ENCODE peak calls at places on chromosomes 7 and 10, in four cellular contexts. W, Y, R and N are unnamed samples.

GRCh38 chr10:90975096-90975495 is 54.2 kb upstream of the ANKRD1 start:
- DNase-seq in W (no peak), Y (no peak), R (no peak), N (no peak)

GRCh38 chr10:30929901-30930520 is 101.7 kb downstream of the ZNF438 start:
- DNase-seq in W (no peak), Y (no peak), R (no peak), N (no peak)

GRCh38 chr7:117993377-117994003 is 120.2 kb upstream of the CTTNBP2 start:
- DNase-seq in W (peak; percentile 46), Y (peak; percentile 31), R (peak; percentile 38), N (peak; percentile 33)

GRCh38 chr7:22371878-22372277 is 14.9 kb upstream of the RAPGEF5 start:
- DNase-seq in W (no peak), Y (no peak), R (no peak), N (no peak)

GRCh38 chr7:28106316-28106957 is 74.2 kb downstream of the JAZF1 start:
- DNase-seq in W (no peak), Y (peak; percentile 65), R (no peak), N (peak; percentile 56)

GRCh38 chr10:29807407-29807806 is 172.6 kb upstream of the SVIL start:
- DNase-seq in W (peak; percentile 99), Y (no peak), R (no peak), N (no peak)

GRCh38 chr10:102691701-102692100 is 22.5 kb downstream of the ARL3 start:
- DNase-seq in W (no peak), Y (no peak), R (no peak), N (no peak)

GRCh38 chr10:125232841-125233240 is 72.5 kb upstream of the CTBP2 start:
- DNase-seq in W (no peak), Y (no peak), R (no peak), N (no peak)

GRCh38 chr7:135169936-135170222 is 628 bp downstream of the CYREN start:
- DNase-seq in W (no peak), Y (no peak), R (no peak), N (peak; percentile 30)

GRCh38 chr7:77698042-77698625 is 1.9 kb downstream of the RSBN1L start:
- DNase-seq in W (no peak), Y (no peak), R (no peak), N (no peak)

GRCh38 chr7:108014200-108014599 is 11.2 kb upstream of the LAMB1 start:
- DNase-seq in W (no peak), Y (no peak), R (no peak), N (no peak)

GRCh38 chr10:19728376-19728775 is 87.9 kb upstream of the PLXDC2 start:
- DNase-seq in W (no peak), Y (no peak), R (no peak), N (no peak)

GRCh38 chr10:119131512-119132240 is 27.8 kb downstream of the DENND10 start:
- DNase-seq in W (no peak), Y (no peak), R (no peak), N (no peak)

GRCh38 chr7:80681272-80681885 is 42.9 kb downstream of the CD36 start:
- DNase-seq in W (peak; percentile 21), Y (peak; percentile 63), R (no peak), N (peak; percentile 13)

GRCh38 chr7:77409739-77410545 is 6.2 kb downstream of the GSAP start:
- DNase-seq in W (peak; percentile 96), Y (no peak), R (no peak), N (no peak)